ENCODE peak calls at places on chromosomes 16 and 17, in nine cellular contexts. One of them, this sample, is unnamed.
A peak's percentile ranks its signal among the peaks of the same experiment; 100 is the strongest.

GRCh38 chr17:39622380-39623006 is 4.3 kb upstream of the PPP1R1B start:
- DNase-seq in fibroblast of the aortic adventitia: no peak
- DNase-seq in CD8-positive, alpha-beta T cell: no peak
- DNase-seq in left ventricle myocardium inferior: no peak
- DNase-seq in activated CD8-positive, alpha-beta T cell treated with anti-CD3 and anti-CD28 coated beads for 36 hours: peak; percentile 77
- DNase-seq in B cell: no peak
- DNase-seq in ascending aorta: no peak
- DNase-seq in hepatocyte: no peak
- DNase-seq in ovary: no peak
- DNase-seq in this sample: no peak

GRCh38 chr17:73760186-73760758 is 116.0 kb upstream of the SDK2 start:
- DNase-seq in fibroblast of the aortic adventitia: no peak
- DNase-seq in CD8-positive, alpha-beta T cell: no peak
- DNase-seq in left ventricle myocardium inferior: no peak
- DNase-seq in activated CD8-positive, alpha-beta T cell treated with anti-CD3 and anti-CD28 coated beads for 36 hours: peak; percentile 7
- DNase-seq in B cell: no peak
- DNase-seq in ascending aorta: no peak
- DNase-seq in hepatocyte: no peak
- DNase-seq in ovary: no peak
- DNase-seq in this sample: no peak

GRCh38 chr16:84774810-84775209 is 45.0 kb upstream of the CRISPLD2 start:
- DNase-seq in fibroblast of the aortic adventitia: peak; percentile 89
- DNase-seq in CD8-positive, alpha-beta T cell: no peak
- DNase-seq in left ventricle myocardium inferior: no peak
- DNase-seq in activated CD8-positive, alpha-beta T cell treated with anti-CD3 and anti-CD28 coated beads for 36 hours: no peak
- DNase-seq in B cell: no peak
- DNase-seq in ascending aorta: no peak
- DNase-seq in hepatocyte: no peak
- DNase-seq in ovary: no peak
- DNase-seq in this sample: no peak

GRCh38 chr16:27382187-27382855 is 19.7 kb upstream of the IL21R start:
- DNase-seq in fibroblast of the aortic adventitia: no peak
- DNase-seq in CD8-positive, alpha-beta T cell: no peak
- DNase-seq in left ventricle myocardium inferior: no peak
- DNase-seq in activated CD8-positive, alpha-beta T cell treated with anti-CD3 and anti-CD28 coated beads for 36 hours: peak; percentile 41
- DNase-seq in B cell: peak; percentile 47
- DNase-seq in ascending aorta: no peak
- DNase-seq in hepatocyte: no peak
- DNase-seq in ovary: no peak
- DNase-seq in this sample: no peak

GRCh38 chr17:65020284-65020683 is 36.3 kb downstream of the GNA13 start:
- DNase-seq in fibroblast of the aortic adventitia: peak; percentile 64
- DNase-seq in CD8-positive, alpha-beta T cell: no peak
- DNase-seq in left ventricle myocardium inferior: no peak
- DNase-seq in activated CD8-positive, alpha-beta T cell treated with anti-CD3 and anti-CD28 coated beads for 36 hours: no peak
- DNase-seq in B cell: no peak
- DNase-seq in ascending aorta: no peak
- DNase-seq in hepatocyte: peak; percentile 14
- DNase-seq in ovary: no peak
- DNase-seq in this sample: no peak

GRCh38 chr16:68921654-68922053 is 78.3 kb downstream of the TANGO6 start:
- DNase-seq in fibroblast of the aortic adventitia: no peak
- DNase-seq in CD8-positive, alpha-beta T cell: no peak
- DNase-seq in left ventricle myocardium inferior: no peak
- DNase-seq in activated CD8-positive, alpha-beta T cell treated with anti-CD3 and anti-CD28 coated beads for 36 hours: no peak
- DNase-seq in B cell: no peak
- DNase-seq in ascending aorta: no peak
- DNase-seq in hepatocyte: peak; percentile 85
- DNase-seq in ovary: no peak
- DNase-seq in this sample: no peak

GRCh38 chr17:55527520-55528118 is 16.4 kb upstream of the SMIM36 start:
- DNase-seq in fibroblast of the aortic adventitia: peak; percentile 85
- DNase-seq in CD8-positive, alpha-beta T cell: no peak
- DNase-seq in left ventricle myocardium inferior: no peak
- DNase-seq in activated CD8-positive, alpha-beta T cell treated with anti-CD3 and anti-CD28 coated beads for 36 hours: peak; percentile 13
- DNase-seq in B cell: no peak
- DNase-seq in ascending aorta: no peak
- DNase-seq in hepatocyte: peak; percentile 72
- DNase-seq in ovary: peak; percentile 58
- DNase-seq in this sample: peak; percentile 54

GRCh38 chr16:1449201-1449788 is 4.9 kb upstream of the CCDC154 start:
- DNase-seq in fibroblast of the aortic adventitia: no peak
- DNase-seq in CD8-positive, alpha-beta T cell: no peak
- DNase-seq in left ventricle myocardium inferior: no peak
- DNase-seq in activated CD8-positive, alpha-beta T cell treated with anti-CD3 and anti-CD28 coated beads for 36 hours: no peak
- DNase-seq in B cell: no peak
- DNase-seq in ascending aorta: no peak
- DNase-seq in hepatocyte: no peak
- DNase-seq in ovary: no peak
- DNase-seq in this sample: no peak

GRCh38 chr16:11255737-11256656 is at the start of gene SOCS1:
- DNase-seq in fibroblast of the aortic adventitia: peak; percentile 82
- DNase-seq in CD8-positive, alpha-beta T cell: peak; percentile 75
- DNase-seq in left ventricle myocardium inferior: peak; percentile 87
- DNase-seq in activated CD8-positive, alpha-beta T cell treated with anti-CD3 and anti-CD28 coated beads for 36 hours: peak; percentile 87
- DNase-seq in B cell: peak; percentile 86
- DNase-seq in ascending aorta: peak; percentile 43
- DNase-seq in hepatocyte: peak; percentile 95
- DNase-seq in ovary: peak; percentile 85
- DNase-seq in this sample: peak; percentile 94

GRCh38 chr17:67289174-67289876 is 44.3 kb upstream of the HELZ start:
- DNase-seq in fibroblast of the aortic adventitia: peak; percentile 96
- DNase-seq in CD8-positive, alpha-beta T cell: no peak
- DNase-seq in left ventricle myocardium inferior: peak; percentile 90
- DNase-seq in activated CD8-positive, alpha-beta T cell treated with anti-CD3 and anti-CD28 coated beads for 36 hours: no peak
- DNase-seq in B cell: no peak
- DNase-seq in ascending aorta: no peak
- DNase-seq in hepatocyte: peak; percentile 33
- DNase-seq in ovary: peak; percentile 91
- DNase-seq in this sample: no peak

GRCh38 chr17:17605747-17606083 is 14.2 kb upstream of the PEMT start:
- DNase-seq in fibroblast of the aortic adventitia: peak; percentile 19
- DNase-seq in CD8-positive, alpha-beta T cell: no peak
- DNase-seq in left ventricle myocardium inferior: no peak
- DNase-seq in activated CD8-positive, alpha-beta T cell treated with anti-CD3 and anti-CD28 coated beads for 36 hours: no peak
- DNase-seq in B cell: no peak
- DNase-seq in ascending aorta: no peak
- DNase-seq in hepatocyte: no peak
- DNase-seq in ovary: no peak
- DNase-seq in this sample: no peak

GRCh38 chr16:48367443-48368049 is 17.7 kb downstream of the SIAH1 start:
- DNase-seq in fibroblast of the aortic adventitia: no peak
- DNase-seq in CD8-positive, alpha-beta T cell: no peak
- DNase-seq in left ventricle myocardium inferior: no peak
- DNase-seq in activated CD8-positive, alpha-beta T cell treated with anti-CD3 and anti-CD28 coated beads for 36 hours: no peak
- DNase-seq in B cell: no peak
- DNase-seq in ascending aorta: no peak
- DNase-seq in hepatocyte: no peak
- DNase-seq in ovary: no peak
- DNase-seq in this sample: no peak

GRCh38 chr17:39095309-39095686 is 56.1 kb downstream of the PLXDC1 start:
- DNase-seq in fibroblast of the aortic adventitia: peak; percentile 58
- DNase-seq in CD8-positive, alpha-beta T cell: no peak
- DNase-seq in left ventricle myocardium inferior: no peak
- DNase-seq in activated CD8-positive, alpha-beta T cell treated with anti-CD3 and anti-CD28 coated beads for 36 hours: no peak
- DNase-seq in B cell: no peak
- DNase-seq in ascending aorta: no peak
- DNase-seq in hepatocyte: no peak
- DNase-seq in ovary: no peak
- DNase-seq in this sample: no peak

GRCh38 chr17:27596106-27596505 is 34.9 kb upstream of the LGALS9 start:
- DNase-seq in fibroblast of the aortic adventitia: peak; percentile 63
- DNase-seq in CD8-positive, alpha-beta T cell: no peak
- DNase-seq in left ventricle myocardium inferior: no peak
- DNase-seq in activated CD8-positive, alpha-beta T cell treated with anti-CD3 and anti-CD28 coated beads for 36 hours: no peak
- DNase-seq in B cell: no peak
- DNase-seq in ascending aorta: no peak
- DNase-seq in hepatocyte: peak; percentile 41
- DNase-seq in ovary: peak; percentile 65
- DNase-seq in this sample: no peak

GRCh38 chr16:56869513-56870270 is 4.7 kb downstream of the SLC12A3 start:
- DNase-seq in fibroblast of the aortic adventitia: no peak
- DNase-seq in CD8-positive, alpha-beta T cell: no peak
- DNase-seq in left ventricle myocardium inferior: no peak
- DNase-seq in activated CD8-positive, alpha-beta T cell treated with anti-CD3 and anti-CD28 coated beads for 36 hours: peak; percentile 69
- DNase-seq in B cell: no peak
- DNase-seq in ascending aorta: no peak
- DNase-seq in hepatocyte: no peak
- DNase-seq in ovary: no peak
- DNase-seq in this sample: peak; percentile 23

GRCh38 chr16:72785886-72786285 is 262.0 kb downstream of the ZFHX3 start:
- DNase-seq in fibroblast of the aortic adventitia: peak; percentile 24
- DNase-seq in CD8-positive, alpha-beta T cell: no peak
- DNase-seq in left ventricle myocardium inferior: no peak
- DNase-seq in activated CD8-positive, alpha-beta T cell treated with anti-CD3 and anti-CD28 coated beads for 36 hours: no peak
- DNase-seq in B cell: no peak
- DNase-seq in ascending aorta: no peak
- DNase-seq in hepatocyte: no peak
- DNase-seq in ovary: no peak
- DNase-seq in this sample: no peak

DNA sequence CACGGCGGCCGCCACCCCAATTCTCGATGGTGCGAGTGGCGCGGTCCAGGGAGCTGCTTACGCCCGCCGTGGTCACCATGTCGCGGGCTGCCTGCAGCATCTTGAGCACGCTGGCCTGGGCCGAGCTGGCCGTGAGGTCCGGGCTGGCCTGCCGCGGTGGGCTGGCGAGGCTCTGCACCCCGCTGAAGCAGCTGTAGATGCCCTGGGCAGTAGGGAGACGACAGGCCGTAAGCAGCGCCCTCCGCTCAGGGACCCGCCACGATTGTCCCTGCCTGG is 16.4 kb downstream of the GRIN2C start:
- DNase-seq in fibroblast of the aortic adventitia: no peak
- DNase-seq in CD8-positive, alpha-beta T cell: no peak
- DNase-seq in left ventricle myocardium inferior: no peak
- DNase-seq in activated CD8-positive, alpha-beta T cell treated with anti-CD3 and anti-CD28 coated beads for 36 hours: no peak
- DNase-seq in B cell: no peak
- DNase-seq in ascending aorta: no peak
- DNase-seq in hepatocyte: no peak
- DNase-seq in ovary: no peak
- DNase-seq in this sample: no peak
- TF ChIP-seq CTCF in fibroblast of the aortic adventitia: no peak
- TF ChIP-seq CTCF in CD8-positive, alpha-beta T cell: no peak
- TF ChIP-seq CTCF in left ventricle myocardium inferior: no peak
- TF ChIP-seq CTCF in activated CD8-positive, alpha-beta T cell treated with anti-CD3 and anti-CD28 coated beads for 36 hours: no peak
- TF ChIP-seq CTCF in B cell: no peak
- TF ChIP-seq CTCF in ascending aorta: no peak
- TF ChIP-seq CTCF in hepatocyte: no peak
- TF ChIP-seq CTCF in ovary: no peak
- TF ChIP-seq CTCF in this sample: no peak

GRCh38 chr16:89489040-89489721 is 1.2 kb downstream of the ANKRD11 start:
- DNase-seq in fibroblast of the aortic adventitia: peak; percentile 97
- DNase-seq in CD8-positive, alpha-beta T cell: peak; percentile 74
- DNase-seq in left ventricle myocardium inferior: peak; percentile 76
- DNase-seq in activated CD8-positive, alpha-beta T cell treated with anti-CD3 and anti-CD28 coated beads for 36 hours: peak; percentile 93
- DNase-seq in B cell: peak; percentile 90
- DNase-seq in ascending aorta: peak; percentile 74
- DNase-seq in hepatocyte: peak; percentile 92
- DNase-seq in ovary: peak; percentile 81
- DNase-seq in this sample: peak; percentile 68
- TF ChIP-seq CTCF in fibroblast of the aortic adventitia: peak; percentile 51
- TF ChIP-seq CTCF in CD8-positive, alpha-beta T cell: no peak
- TF ChIP-seq CTCF in left ventricle myocardium inferior: peak; percentile 57
- TF ChIP-seq CTCF in activated CD8-positive, alpha-beta T cell treated with anti-CD3 and anti-CD28 coated beads for 36 hours: peak; percentile 29
- TF ChIP-seq CTCF in B cell: no peak
- TF ChIP-seq CTCF in ascending aorta: peak; percentile 37
- TF ChIP-seq CTCF in hepatocyte: no peak
- TF ChIP-seq CTCF in ovary: peak; percentile 8
- TF ChIP-seq CTCF in this sample: no peak

DNA sequence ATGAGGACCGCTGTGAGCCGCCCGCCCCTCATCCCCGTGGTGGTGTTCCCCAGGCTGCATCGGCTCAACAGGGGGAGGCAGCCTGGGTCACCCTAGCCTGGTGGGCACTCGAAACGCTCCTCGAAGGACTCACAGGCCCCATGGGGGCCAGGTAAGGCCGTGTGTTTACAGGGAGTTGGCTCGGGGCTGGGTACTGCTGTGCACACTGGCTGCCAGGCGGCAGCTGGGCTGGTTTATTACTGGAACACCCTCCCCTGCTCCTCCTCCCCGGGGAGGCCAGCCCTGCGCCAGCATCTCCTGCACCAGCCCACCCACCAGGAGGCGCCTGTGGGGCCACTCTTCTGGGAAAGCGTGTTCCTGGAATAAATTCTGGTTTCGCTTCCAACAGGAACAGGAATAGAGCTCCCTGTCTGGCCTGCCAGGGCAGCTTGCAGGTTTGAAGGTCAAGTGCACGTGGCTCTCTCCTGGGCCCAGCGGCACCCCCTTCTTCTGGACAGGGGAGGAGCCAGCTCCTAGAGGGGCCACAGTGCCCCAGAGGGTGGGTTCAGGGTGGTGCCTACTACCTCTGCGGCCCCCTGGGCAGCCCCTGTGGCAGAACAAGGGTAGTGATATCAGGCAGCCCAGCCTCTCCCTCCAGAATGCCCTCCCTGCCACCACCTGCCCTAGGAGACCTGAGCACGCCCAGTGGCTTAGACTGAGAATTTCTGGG is 11.3 kb downstream of the MCRIP1 start:
- DNase-seq in fibroblast of the aortic adventitia: peak; percentile 55
- DNase-seq in CD8-positive, alpha-beta T cell: no peak
- DNase-seq in left ventricle myocardium inferior: peak; percentile 84
- DNase-seq in activated CD8-positive, alpha-beta T cell treated with anti-CD3 and anti-CD28 coated beads for 36 hours: peak; percentile 52
- DNase-seq in B cell: no peak
- DNase-seq in ascending aorta: peak; percentile 27
- DNase-seq in hepatocyte: peak; percentile 85
- DNase-seq in ovary: peak; percentile 58
- DNase-seq in this sample: peak; percentile 77
- TF ChIP-seq CTCF in fibroblast of the aortic adventitia: peak; percentile 58
- TF ChIP-seq CTCF in CD8-positive, alpha-beta T cell: no peak
- TF ChIP-seq CTCF in left ventricle myocardium inferior: peak; percentile 79
- TF ChIP-seq CTCF in activated CD8-positive, alpha-beta T cell treated with anti-CD3 and anti-CD28 coated beads for 36 hours: peak; percentile 26
- TF ChIP-seq CTCF in B cell: no peak
- TF ChIP-seq CTCF in ascending aorta: peak; percentile 53
- TF ChIP-seq CTCF in hepatocyte: peak; percentile 57
- TF ChIP-seq CTCF in ovary: no peak
- TF ChIP-seq CTCF in this sample: peak; percentile 33

DNA sequence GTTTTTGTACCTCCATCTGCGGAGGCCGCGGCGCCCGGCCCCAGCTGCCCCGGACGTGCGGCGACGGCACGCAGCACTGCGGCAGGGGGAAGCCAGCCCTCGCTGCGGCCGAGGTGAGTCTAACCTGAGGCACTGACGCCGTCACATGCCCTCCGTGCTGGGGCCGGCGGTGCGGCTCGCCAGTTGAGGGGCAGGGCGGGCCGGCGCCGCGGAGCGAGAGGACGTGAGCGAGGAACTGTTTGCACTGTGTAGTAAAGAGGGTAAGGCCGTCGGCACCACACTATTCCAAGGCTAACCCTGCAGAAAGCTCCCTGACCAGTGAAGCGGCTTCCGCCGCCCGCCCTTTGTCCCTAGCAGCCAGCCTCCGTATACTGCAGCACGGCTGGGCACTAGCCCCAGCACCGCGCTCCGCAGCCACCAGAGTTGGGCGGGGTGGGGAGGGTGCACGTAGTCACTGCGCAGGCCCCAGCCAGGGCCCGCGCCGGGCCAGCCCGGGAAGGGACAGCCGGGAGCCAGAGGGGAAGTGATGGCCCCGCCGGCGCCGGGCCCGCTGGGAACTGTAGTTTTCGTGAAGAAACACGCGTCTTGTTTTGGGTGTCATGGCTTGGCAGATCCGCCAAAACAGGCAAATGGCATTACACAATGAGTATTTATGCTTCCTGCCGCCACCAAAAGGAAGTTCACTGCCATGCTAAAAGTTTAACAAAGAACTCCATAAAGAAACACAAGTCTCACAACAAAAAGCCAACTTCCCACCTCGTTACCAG is 580 bp upstream of the KANSL1 start:
- DNase-seq in fibroblast of the aortic adventitia: peak; percentile 92
- DNase-seq in CD8-positive, alpha-beta T cell: peak; percentile 92
- DNase-seq in left ventricle myocardium inferior: peak; percentile 95
- DNase-seq in activated CD8-positive, alpha-beta T cell treated with anti-CD3 and anti-CD28 coated beads for 36 hours: peak; percentile 94
- DNase-seq in B cell: peak; percentile 94
- DNase-seq in ascending aorta: peak; percentile 83
- DNase-seq in hepatocyte: peak; percentile 96
- DNase-seq in ovary: peak; percentile 95
- DNase-seq in this sample: peak; percentile 96
- TF ChIP-seq CTCF in fibroblast of the aortic adventitia: no peak
- TF ChIP-seq CTCF in CD8-positive, alpha-beta T cell: peak; percentile 46
- TF ChIP-seq CTCF in left ventricle myocardium inferior: peak; percentile 49
- TF ChIP-seq CTCF in activated CD8-positive, alpha-beta T cell treated with anti-CD3 and anti-CD28 coated beads for 36 hours: no peak
- TF ChIP-seq CTCF in B cell: no peak
- TF ChIP-seq CTCF in ascending aorta: peak; percentile 2
- TF ChIP-seq CTCF in hepatocyte: peak; percentile 28
- TF ChIP-seq CTCF in ovary: no peak
- TF ChIP-seq CTCF in this sample: peak; percentile 61

This sample was measured in endothelial cell.